ENCODE peak calls at places on chromosomes 11 and 22, in seven cellular contexts. One of them, this sample, is unnamed.
A peak's percentile ranks its signal among the peaks of the same experiment; 100 is the strongest.

GRCh38 chr22:48320671-48321515 is 1506.8 kb downstream of the BRD1 start:
- DNase-seq in HTR-8/SVneo: no peak
- DNase-seq in tibial artery: no peak
- DNase-seq in ACHN: no peak
- DNase-seq in stimulated activated CD4-positive, alpha-beta T cell treated with anti-CD3 and anti-CD28 coated beads, Interleukin-2, amount 100 ng/mL, for 24 hours: no peak
- DNase-seq in spleen: peak; percentile 55
- DNase-seq in K562: no peak
- DNase-seq in this sample: no peak

GRCh38 chr22:27493797-27494196 is 307.8 kb downstream of the MN1 start:
- DNase-seq in HTR-8/SVneo: no peak
- DNase-seq in tibial artery: no peak
- DNase-seq in ACHN: no peak
- DNase-seq in stimulated activated CD4-positive, alpha-beta T cell treated with anti-CD3 and anti-CD28 coated beads, Interleukin-2, amount 100 ng/mL, for 24 hours: no peak
- DNase-seq in spleen: peak; percentile 12
- DNase-seq in K562: no peak
- DNase-seq in this sample: no peak

GRCh38 chr22:39240841-39241631 is 3.7 kb downstream of the PDGFB start:
- DNase-seq in HTR-8/SVneo: no peak
- DNase-seq in tibial artery: peak; percentile 61
- DNase-seq in ACHN: no peak
- DNase-seq in stimulated activated CD4-positive, alpha-beta T cell treated with anti-CD3 and anti-CD28 coated beads, Interleukin-2, amount 100 ng/mL, for 24 hours: peak; percentile 52
- DNase-seq in spleen: no peak
- DNase-seq in K562: peak; percentile 38
- DNase-seq in this sample: peak; percentile 76

GRCh38 chr11:111512296-111513239 is at the start of gene BTG4:
- DNase-seq in HTR-8/SVneo: no peak
- DNase-seq in tibial artery: no peak
- DNase-seq in ACHN: peak; percentile 52
- DNase-seq in stimulated activated CD4-positive, alpha-beta T cell treated with anti-CD3 and anti-CD28 coated beads, Interleukin-2, amount 100 ng/mL, for 24 hours: no peak
- DNase-seq in spleen: no peak
- DNase-seq in K562: peak; percentile 56
- DNase-seq in this sample: no peak

GRCh38 chr22:33803371-33803770 is 116.9 kb downstream of the LARGE1 start:
- DNase-seq in HTR-8/SVneo: no peak
- DNase-seq in tibial artery: no peak
- DNase-seq in ACHN: no peak
- DNase-seq in stimulated activated CD4-positive, alpha-beta T cell treated with anti-CD3 and anti-CD28 coated beads, Interleukin-2, amount 100 ng/mL, for 24 hours: no peak
- DNase-seq in spleen: no peak
- DNase-seq in K562: no peak
- DNase-seq in this sample: no peak

GRCh38 chr11:71127806-71128205 is 124.6 kb downstream of the SHANK2 start:
- DNase-seq in HTR-8/SVneo: no peak
- DNase-seq in tibial artery: no peak
- DNase-seq in ACHN: no peak
- DNase-seq in stimulated activated CD4-positive, alpha-beta T cell treated with anti-CD3 and anti-CD28 coated beads, Interleukin-2, amount 100 ng/mL, for 24 hours: no peak
- DNase-seq in spleen: peak; percentile 29
- DNase-seq in K562: no peak
- DNase-seq in this sample: no peak

GRCh38 chr11:1889941-1890855 is 1.5 kb downstream of the PRR33 start:
- DNase-seq in HTR-8/SVneo: no peak
- DNase-seq in tibial artery: no peak
- DNase-seq in ACHN: no peak
- DNase-seq in stimulated activated CD4-positive, alpha-beta T cell treated with anti-CD3 and anti-CD28 coated beads, Interleukin-2, amount 100 ng/mL, for 24 hours: no peak
- DNase-seq in spleen: peak; percentile 80
- DNase-seq in K562: no peak
- DNase-seq in this sample: no peak

GRCh38 chr11:8638300-8638699 is 44.2 kb downstream of the TRIM66 start:
- DNase-seq in HTR-8/SVneo: no peak
- DNase-seq in tibial artery: no peak
- DNase-seq in ACHN: no peak
- DNase-seq in stimulated activated CD4-positive, alpha-beta T cell treated with anti-CD3 and anti-CD28 coated beads, Interleukin-2, amount 100 ng/mL, for 24 hours: no peak
- DNase-seq in spleen: no peak
- DNase-seq in K562: peak; percentile 52
- DNase-seq in this sample: no peak

GRCh38 chr22:45948081-45948648 is 28.8 kb downstream of the WNT7B start:
- DNase-seq in HTR-8/SVneo: no peak
- DNase-seq in tibial artery: no peak
- DNase-seq in ACHN: no peak
- DNase-seq in stimulated activated CD4-positive, alpha-beta T cell treated with anti-CD3 and anti-CD28 coated beads, Interleukin-2, amount 100 ng/mL, for 24 hours: no peak
- DNase-seq in spleen: peak; percentile 81
- DNase-seq in K562: no peak
- DNase-seq in this sample: no peak

GRCh38 chr22:36435516-36436415 is 45.7 kb downstream of the TXN2 start:
- DNase-seq in HTR-8/SVneo: no peak
- DNase-seq in tibial artery: no peak
- DNase-seq in ACHN: no peak
- DNase-seq in stimulated activated CD4-positive, alpha-beta T cell treated with anti-CD3 and anti-CD28 coated beads, Interleukin-2, amount 100 ng/mL, for 24 hours: peak; percentile 59
- DNase-seq in spleen: peak; percentile 87
- DNase-seq in K562: no peak
- DNase-seq in this sample: no peak